ENCODE peak calls at places on chromosomes 5 and 9, in four cellular contexts. T is HepG2, X is K562, S is HCT116. E is an unnamed sample.

GRCh38 chr5:6424110-6424659 is 24.5 kb upstream of the UBE2QL1 start:
- DNase-seq in T (no peak), X (no peak), S (no peak), E (no peak)

GRCh38 chr5:59874675-59875074 is 18.9 kb downstream of the PDE4D start:
- DNase-seq in T (no peak), X (no peak), S (no peak), E (no peak)

GRCh38 chr5:109961755-109962154 is 272.0 kb downstream of the MAN2A1 start:
- DNase-seq in T (no peak), X (no peak), S (no peak), E (no peak)

GRCh38 chr9:133780962-133781827 is 43.0 kb upstream of the SARDH start:
- DNase-seq in T (no peak), X (no peak), S (no peak), E (no peak)

GRCh38 chr9:117094493-117094892 is 320.4 kb downstream of the ASTN2 start:
- DNase-seq in T (no peak), X (no peak), S (no peak), E (no peak)

GRCh38 chr5:34831328-34831727 is 7.6 kb upstream of the TTC23L start:
- DNase-seq in T (no peak), X (no peak), S (no peak), E (no peak)

GRCh38 chr5:1110930-1111726 is 735 bp downstream of the SLC12A7 start:
- DNase-seq in T (no peak), X (no peak), S (no peak), E (no peak)

GRCh38 chr5:137688248-137688840 is 47.5 kb downstream of the KLHL3 start:
- DNase-seq in T (no peak), X (no peak), S (no peak), E (no peak)

GRCh38 chr5:126351138-126351537 is 72.1 kb upstream of the GRAMD2B start:
- DNase-seq in T (no peak), X (peak; percentile 31), S (no peak), E (no peak)

GRCh38 chr5:170971-171800 is 20.1 kb upstream of the LRRC14B start:
- DNase-seq in T (no peak), X (no peak), S (no peak), E (no peak)

GRCh38 chr5:5494489-5495402 is 72.3 kb downstream of the ICE1 start:
- DNase-seq in T (peak; percentile 51), X (peak; percentile 93), S (peak; percentile 55), E (no peak)

GRCh38 chr5:172113036-172113435 is 75.0 kb downstream of the STK10 start:
- DNase-seq in T (no peak), X (no peak), S (no peak), E (no peak)

GRCh38 chr5:172420215-172420934 is 34.0 kb downstream of the SH3PXD2B start:
- DNase-seq in T (peak; percentile 91), X (peak; percentile 41), S (peak; percentile 60), E (no peak)

GRCh38 chr5:137084016-137084415 is 415.1 kb downstream of the SPOCK1 start:
- DNase-seq in T (no peak), X (no peak), S (no peak), E (no peak)

GRCh38 chr9:35229066-35229778 is 67.4 kb downstream of the UNC13B start:
- DNase-seq in T (no peak), X (no peak), S (no peak), E (no peak)
- H3K9me3 ChIP-seq in T (no peaks in the 10 kb centered on the region), X (no peaks in the 10 kb centered on the region), S (no peaks in the 10 kb centered on the region), E (no peaks in the 10 kb centered on the region)

DNA sequence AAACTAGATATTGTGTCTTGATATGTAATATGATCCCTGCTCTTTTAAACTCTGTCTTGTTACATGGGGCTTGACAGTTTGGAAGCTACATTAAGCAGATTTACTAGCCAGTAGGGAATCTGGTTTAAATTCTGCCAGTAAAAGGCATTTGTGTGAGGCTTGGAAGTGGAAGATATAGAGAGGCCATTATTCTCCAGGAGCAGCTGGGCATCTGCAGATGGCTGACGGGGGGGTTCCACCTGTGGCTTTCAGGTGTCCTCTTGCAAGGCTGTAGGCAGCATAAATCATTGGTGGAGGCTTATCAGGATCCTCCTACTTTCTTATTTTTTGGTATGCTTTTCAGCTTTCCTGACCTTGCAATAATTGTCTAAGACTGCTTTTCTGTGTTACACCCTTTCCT is 179.1 kb upstream of the FBXL7 start:
- DNase-seq in T (no peak), X (no peak), S (no peak), E (no peak)
- TF ChIP-seq TCF7L2 in T (no peak), X (no peak), S (no peak), E (no peak)

GRCh38 chr5:179166171-179166885 is 106.2 kb downstream of the ZNF354C start:
- DNase-seq in T (no peak), X (no peak), S (no peak), E (no peak)

GRCh38 chr5:179165421-179166170 is 105.4 kb downstream of the ZNF354C start:
- DNase-seq in T (no peak), X (no peak), S (no peak), E (no peak)

GRCh38 chr5:179162351-179163235 is 102.4 kb downstream of the ZNF354C start:
- DNase-seq in T (no peak), X (no peak), S (no peak), E (no peak)

GRCh38 chr5:179163236-179164155 is 103.3 kb downstream of the ZNF354C start:
- DNase-seq in T (no peak), X (no peak), S (no peak), E (no peak)

DNA sequence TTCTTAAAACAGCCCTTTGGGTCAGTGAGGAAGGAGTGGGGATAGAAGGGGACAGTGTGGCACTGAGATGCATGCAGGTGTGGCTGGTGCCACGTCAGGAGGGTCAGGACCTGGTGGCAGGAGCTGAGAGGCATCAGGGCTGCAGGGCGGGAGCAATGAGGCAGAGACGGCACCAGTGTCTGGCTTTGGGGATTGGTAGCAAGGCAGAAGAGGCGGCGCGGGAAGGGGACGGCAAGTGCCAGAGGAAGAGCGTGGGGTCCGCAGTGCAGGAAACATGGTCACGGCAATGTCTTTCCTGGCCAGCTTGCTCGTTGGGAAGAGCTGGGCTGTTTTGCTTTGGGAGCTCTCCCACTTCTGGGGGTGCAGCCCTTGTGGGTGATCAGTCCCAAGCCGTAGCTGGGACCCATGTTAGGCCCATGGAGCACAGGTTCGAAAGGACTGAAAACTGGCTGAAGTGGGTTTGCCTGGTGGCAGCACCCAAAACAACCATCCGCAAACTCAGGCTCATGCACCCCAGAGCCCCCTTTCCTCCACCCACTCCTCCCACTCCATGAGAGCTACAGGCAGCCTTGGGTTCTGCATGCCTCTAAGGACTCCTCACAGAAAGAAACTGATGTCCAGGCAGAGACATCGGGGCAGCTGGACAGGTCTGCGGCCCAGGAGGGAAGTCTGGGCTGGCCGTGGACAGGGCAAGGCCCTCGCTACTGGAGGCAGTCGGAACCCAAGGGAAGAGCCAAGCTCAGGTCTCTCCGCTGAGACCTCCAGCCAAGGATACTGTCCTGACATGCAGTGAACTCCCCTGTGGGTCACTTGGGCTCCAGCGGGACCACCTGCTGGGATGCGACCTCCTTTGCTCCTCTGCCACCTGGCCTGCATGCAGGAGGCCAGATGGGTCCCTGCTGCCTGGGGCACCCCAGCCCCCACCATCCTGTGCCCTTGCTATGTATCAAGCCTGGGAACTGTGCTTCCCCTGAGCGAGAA is 104.4 kb downstream of the ZNF354C start:
- DNase-seq in T (no peak), X (no peak), S (no peak), E (no peak)
- H3K9me3 ChIP-seq in T (no peaks in the 10 kb centered on the region), X (no peaks in the 10 kb centered on the region), S (no peaks in the 10 kb centered on the region), E (no peaks in the 10 kb centered on the region)

GRCh38 chr9:78963911-78964310 is 607.9 kb upstream of the TLE4 start:
- DNase-seq in T (no peak), X (no peak), S (no peak), E (no peak)
- TF ChIP-seq TCF7L2 in T (no peak), X (no peak), S (no peak), E (no peak)

GRCh38 chr5:158511454-158511853 is 588.3 kb downstream of the EBF1 start:
- DNase-seq in T (no peak), X (no peak), S (no peak), E (no peak)

GRCh38 chr5:158502686-158503085 is 597.0 kb downstream of the EBF1 start:
- DNase-seq in T (no peak), X (no peak), S (no peak), E (no peak)

GRCh38 chr5:158510479-158510878 is 589.2 kb downstream of the EBF1 start:
- DNase-seq in T (no peak), X (no peak), S (no peak), E (no peak)

GRCh38 chr5:158506648-158507047 is 593.1 kb downstream of the EBF1 start:
- DNase-seq in T (no peak), X (no peak), S (no peak), E (no peak)
- H3K9me3 ChIP-seq in T (peaks cover 42% of the 10 kb centered on the region), X (no peaks in the 10 kb centered on the region), S (no peaks in the 10 kb centered on the region), E (no peaks in the 10 kb centered on the region)

GRCh38 chr9:105656131-105656921 is 5.9 kb upstream of the TAL2 start:
- DNase-seq in T (no peak), X (peak; percentile 77), S (no peak), E (no peak)
- TF ChIP-seq TCF7L2 in T (no peak), X (no peak), S (no peak), E (no peak)